ENCODE peak calls at places on chromosomes 13 and 19, in seven cellular contexts. B is lung, C is WERI-Rb-1, Z is left ventricle myocardium inferior, D is coronary artery, T is fibroblast of lung, E is endodermal cell. R is an unnamed sample.

GRCh38 chr19:55079400-55080038 is 3.9 kb downstream of the EPS8L1 start:
- DNase-seq in B (no peak), C (no peak), Z (no peak), D (no peak), T (no peak), E (peak; percentile 41), R (no peak)

GRCh38 chr19:6739884-6740588 is 556 bp downstream of the TRIP10 start:
- DNase-seq in B (no peak), C (peak; percentile 37), Z (peak; percentile 57), D (peak; percentile 82), T (peak; percentile 6), E (peak; percentile 80), R (no peak)

GRCh38 chr19:2823646-2824045 is 4.0 kb downstream of the ZNF554 start:
- DNase-seq in B (no peak), C (no peak), Z (no peak), D (no peak), T (no peak), E (no peak), R (no peak)

GRCh38 chr19:16075430-16076153 is 703 bp upstream of the TPM4 start:
- DNase-seq in B (no peak), C (no peak), Z (no peak), D (no peak), T (peak; percentile 61), E (peak; percentile 54), R (no peak)

GRCh38 chr13:45700971-45701900 is 884 bp upstream of the CBY2 start:
- DNase-seq in B (no peak), C (peak; percentile 12), Z (no peak), D (no peak), T (no peak), E (no peak), R (no peak)

GRCh38 chr19:4879041-4879440 is 11.6 kb upstream of the PLIN3 start:
- DNase-seq in B (no peak), C (no peak), Z (no peak), D (no peak), T (no peak), E (no peak), R (no peak)

GRCh38 chr13:98143601-98144500 is 957 bp downstream of the FARP1 start:
- DNase-seq in B (no peak), C (no peak), Z (peak; percentile 20), D (no peak), T (peak; percentile 46), E (peak; percentile 55), R (no peak)

GRCh38 chr19:11209892-11210655 is 12.7 kb upstream of the KANK2 start:
- DNase-seq in B (no peak), C (no peak), Z (no peak), D (peak; percentile 70), T (no peak), E (no peak), R (no peak)

GRCh38 chr13:30681489-30682242 is 53.7 kb upstream of the ALOX5AP start:
- DNase-seq in B (no peak), C (no peak), Z (no peak), D (no peak), T (peak; percentile 83), E (no peak), R (peak; percentile 34)

GRCh38 chr19:45345506-45345860 is 4.9 kb downstream of the KLC3 start:
- DNase-seq in B (no peak), C (no peak), Z (no peak), D (no peak), T (no peak), E (no peak), R (no peak)

GRCh38 chr13:112657850-112658445 is 31.9 kb upstream of the ATP11A start:
- DNase-seq in B (no peak), C (no peak), Z (no peak), D (no peak), T (peak; percentile 28), E (peak; percentile 75), R (peak; percentile 29)

GRCh38 chr19:6800991-6801396 is 28.5 kb downstream of the VAV1 start:
- DNase-seq in B (no peak), C (no peak), Z (no peak), D (no peak), T (no peak), E (no peak), R (peak; percentile 50)

GRCh38 chr19:42285546-42285945 is 16.4 kb upstream of the PRR19 start:
- DNase-seq in B (no peak), C (peak; percentile 71), Z (no peak), D (no peak), T (no peak), E (no peak), R (no peak)
- H3K4me3 ChIP-seq in B (no peak overlapping the region), C (peak overlapping the region; percentile 87), Z (peak overlapping the region; percentile 74), D (peak overlapping the region; percentile 46), T (peak overlapping the region; percentile 73), E (peak overlapping the region; percentile 89), R (peak overlapping the region; percentile 69)

GRCh38 chr13:26557393-26558073 is at the start of gene WASF3:
- DNase-seq in B (peak; percentile 92), C (peak; percentile 100), Z (peak; percentile 94), D (peak; percentile 94), T (peak; percentile 91), E (peak; percentile 99), R (peak; percentile 42)
- TF ChIP-seq CTCF in B (no peak), C (no peak), Z (no peak), D (no peak), T (no peak), E (no peak), R (no peak)

GRCh38 chr19:33195711-33196347 is 1.7 kb downstream of the LRP3 start:
- DNase-seq in B (no peak), C (no peak), Z (no peak), D (no peak), T (no peak), E (no peak), R (no peak)
- H3K4me3 ChIP-seq in B (no peak overlapping the region), C (peak overlapping the region; percentile 62), Z (peak overlapping the region; percentile 75), D (peak overlapping the region; percentile 75), T (peak overlapping the region; percentile 55), E (peak overlapping the region; percentile 74), R (peak overlapping the region; percentile 61)

GRCh38 chr13:75825599-75825998 is 189.5 kb downstream of the LMO7 start:
- DNase-seq in B (no peak), C (no peak), Z (no peak), D (no peak), T (no peak), E (no peak), R (no peak)

GRCh38 chr13:75829874-75830273 is 193.7 kb downstream of the LMO7 start:
- DNase-seq in B (no peak), C (no peak), Z (no peak), D (no peak), T (no peak), E (no peak), R (no peak)

GRCh38 chr13:75830842-75831241 is 194.7 kb downstream of the LMO7 start:
- DNase-seq in B (no peak), C (no peak), Z (no peak), D (no peak), T (peak; percentile 51), E (no peak), R (peak; percentile 34)

GRCh38 chr13:75825161-75825560 is 189.0 kb downstream of the LMO7 start:
- DNase-seq in B (no peak), C (no peak), Z (no peak), D (no peak), T (no peak), E (no peak), R (no peak)

GRCh38 chr13:75826391-75826790 is 190.3 kb downstream of the LMO7 start:
- DNase-seq in B (no peak), C (no peak), Z (no peak), D (no peak), T (no peak), E (no peak), R (no peak)
- TF ChIP-seq CTCF in B (no peak), C (no peak), Z (no peak), D (no peak), T (no peak), E (no peak), R (no peak)

R was measured in AG04449.